ENCODE peak calls at places on chromosomes 11 and 22, in ten cellular contexts. One of them, this sample, is unnamed.

GRCh38 chr11:128503231-128503991 is 83.9 kb downstream of the ETS1 start:
- DNase-seq in heart right ventricle: no peak
- DNase-seq in heart left ventricle: no peak
- DNase-seq in lower lobe of right lung: no peak
- DNase-seq in MM.1S: no peak
- DNase-seq in tibial nerve: no peak
- DNase-seq in Peyer's patch: no peak
- DNase-seq in fibroblast of mammary gland: peak
- DNase-seq in CD8-positive, alpha-beta T cell: no peak
- DNase-seq in GM12865: no peak
- DNase-seq in this sample: no peak

GRCh38 chr11:68354181-68354872 is 41.9 kb downstream of the LRP5 start:
- DNase-seq in CD8-positive, alpha-beta T cell: no peak
- DNase-seq in heart right ventricle: peak
- DNase-seq in Peyer's patch: peak
- DNase-seq in tibial nerve: peak
- DNase-seq in MM.1S: no peak
- DNase-seq in lower lobe of right lung: peak
- DNase-seq in GM12865: no peak
- DNase-seq in heart left ventricle: peak
- DNase-seq in fibroblast of mammary gland: peak
- DNase-seq in this sample: no peak

GRCh38 chr11:116964269-116964668 is 126.8 kb upstream of the APOA1 start:
- DNase-seq in Peyer's patch: no peak
- DNase-seq in GM12865: no peak
- DNase-seq in heart right ventricle: no peak
- DNase-seq in fibroblast of mammary gland: no peak
- DNase-seq in lower lobe of right lung: no peak
- DNase-seq in tibial nerve: no peak
- DNase-seq in heart left ventricle: no peak
- DNase-seq in MM.1S: no peak
- DNase-seq in CD8-positive, alpha-beta T cell: no peak
- DNase-seq in this sample: no peak

GRCh38 chr11:9601041-9601875 is 27.8 kb downstream of the WEE1 start:
- DNase-seq in GM12865: peak
- DNase-seq in MM.1S: peak
- DNase-seq in Peyer's patch: peak
- DNase-seq in fibroblast of mammary gland: peak
- DNase-seq in lower lobe of right lung: no peak
- DNase-seq in heart left ventricle: peak
- DNase-seq in CD8-positive, alpha-beta T cell: peak
- DNase-seq in tibial nerve: no peak
- DNase-seq in heart right ventricle: no peak
- DNase-seq in this sample: no peak

GRCh38 chr11:27977031-27977430 is 130.9 kb downstream of the KIF18A start:
- DNase-seq in lower lobe of right lung: no peak
- DNase-seq in Peyer's patch: no peak
- DNase-seq in heart left ventricle: no peak
- DNase-seq in fibroblast of mammary gland: peak
- DNase-seq in MM.1S: no peak
- DNase-seq in tibial nerve: no peak
- DNase-seq in GM12865: no peak
- DNase-seq in heart right ventricle: no peak
- DNase-seq in CD8-positive, alpha-beta T cell: no peak
- DNase-seq in this sample: no peak

GRCh38 chr22:19632671-19633148 is 81.6 kb upstream of the SEPTIN5 start:
- DNase-seq in Peyer's patch: no peak
- DNase-seq in GM12865: no peak
- DNase-seq in heart left ventricle: no peak
- DNase-seq in tibial nerve: no peak
- DNase-seq in MM.1S: no peak
- DNase-seq in lower lobe of right lung: no peak
- DNase-seq in heart right ventricle: no peak
- DNase-seq in CD8-positive, alpha-beta T cell: no peak
- DNase-seq in fibroblast of mammary gland: no peak
- DNase-seq in this sample: no peak

GRCh38 chr11:19873730-19874129 is 161.1 kb downstream of the NAV2 start:
- DNase-seq in lower lobe of right lung: no peak
- DNase-seq in heart left ventricle: no peak
- DNase-seq in heart right ventricle: no peak
- DNase-seq in tibial nerve: no peak
- DNase-seq in CD8-positive, alpha-beta T cell: no peak
- DNase-seq in GM12865: no peak
- DNase-seq in Peyer's patch: no peak
- DNase-seq in MM.1S: no peak
- DNase-seq in fibroblast of mammary gland: no peak
- DNase-seq in this sample: no peak

GRCh38 chr11:95330332-95330731 is 99.3 kb upstream of the SESN3 start:
- DNase-seq in Peyer's patch: no peak
- DNase-seq in CD8-positive, alpha-beta T cell: no peak
- DNase-seq in heart left ventricle: no peak
- DNase-seq in heart right ventricle: no peak
- DNase-seq in lower lobe of right lung: no peak
- DNase-seq in GM12865: no peak
- DNase-seq in fibroblast of mammary gland: no peak
- DNase-seq in tibial nerve: no peak
- DNase-seq in MM.1S: no peak
- DNase-seq in this sample: no peak

GRCh38 chr22:41401781-41402648 is 20.3 kb downstream of the TEF start:
- DNase-seq in GM12865: no peak
- DNase-seq in fibroblast of mammary gland: peak
- DNase-seq in CD8-positive, alpha-beta T cell: no peak
- DNase-seq in lower lobe of right lung: peak
- DNase-seq in heart left ventricle: peak
- DNase-seq in Peyer's patch: no peak
- DNase-seq in MM.1S: no peak
- DNase-seq in heart right ventricle: peak
- DNase-seq in tibial nerve: peak
- DNase-seq in this sample: no peak

GRCh38 chr11:34036456-34036855 is 15.1 kb upstream of the CAPRIN1 start:
- DNase-seq in MM.1S: no peak
- DNase-seq in CD8-positive, alpha-beta T cell: no peak
- DNase-seq in lower lobe of right lung: no peak
- DNase-seq in GM12865: no peak
- DNase-seq in heart left ventricle: no peak
- DNase-seq in heart right ventricle: no peak
- DNase-seq in fibroblast of mammary gland: no peak
- DNase-seq in Peyer's patch: no peak
- DNase-seq in tibial nerve: no peak
- DNase-seq in this sample: no peak

GRCh38 chr22:45314054-45314721 is 4.5 kb downstream of the FAM118A start:
- DNase-seq in fibroblast of mammary gland: no peak
- DNase-seq in Peyer's patch: no peak
- DNase-seq in heart right ventricle: no peak
- DNase-seq in tibial nerve: no peak
- DNase-seq in CD8-positive, alpha-beta T cell: no peak
- DNase-seq in heart left ventricle: no peak
- DNase-seq in MM.1S: no peak
- DNase-seq in GM12865: no peak
- DNase-seq in lower lobe of right lung: no peak
- DNase-seq in this sample: no peak

GRCh38 chr11:22276535-22276934 is 61.6 kb upstream of the SLC17A6 start:
- DNase-seq in tibial nerve: no peak
- DNase-seq in heart right ventricle: no peak
- DNase-seq in fibroblast of mammary gland: no peak
- DNase-seq in GM12865: no peak
- DNase-seq in heart left ventricle: no peak
- DNase-seq in Peyer's patch: no peak
- DNase-seq in MM.1S: no peak
- DNase-seq in CD8-positive, alpha-beta T cell: no peak
- DNase-seq in lower lobe of right lung: no peak
- DNase-seq in this sample: no peak

GRCh38 chr11:123434262-123434661 is 4.2 kb downstream of the GRAMD1B start:
- DNase-seq in MM.1S: peak
- DNase-seq in heart right ventricle: no peak
- DNase-seq in lower lobe of right lung: no peak
- DNase-seq in fibroblast of mammary gland: peak
- DNase-seq in GM12865: peak
- DNase-seq in tibial nerve: no peak
- DNase-seq in heart left ventricle: no peak
- DNase-seq in CD8-positive, alpha-beta T cell: no peak
- DNase-seq in Peyer's patch: no peak
- DNase-seq in this sample: no peak
- TF ChIP-seq CTCF in MM.1S: peak
- TF ChIP-seq CTCF in heart right ventricle: peak
- TF ChIP-seq CTCF in lower lobe of right lung: no peak
- TF ChIP-seq CTCF in fibroblast of mammary gland: peak
- TF ChIP-seq CTCF in GM12865: peak
- TF ChIP-seq CTCF in tibial nerve: no peak
- TF ChIP-seq CTCF in heart left ventricle: peak
- TF ChIP-seq CTCF in CD8-positive, alpha-beta T cell: peak
- TF ChIP-seq CTCF in Peyer's patch: peak
- TF ChIP-seq CTCF in this sample: no peak

GRCh38 chr11:114317738-114318137 is 21.5 kb downstream of the NNMT start:
- DNase-seq in GM12865: no peak
- DNase-seq in fibroblast of mammary gland: peak
- DNase-seq in lower lobe of right lung: no peak
- DNase-seq in MM.1S: peak
- DNase-seq in heart left ventricle: no peak
- DNase-seq in tibial nerve: no peak
- DNase-seq in Peyer's patch: no peak
- DNase-seq in CD8-positive, alpha-beta T cell: no peak
- DNase-seq in heart right ventricle: peak
- DNase-seq in this sample: no peak
- TF ChIP-seq CTCF in GM12865: no peak
- TF ChIP-seq CTCF in fibroblast of mammary gland: peak
- TF ChIP-seq CTCF in lower lobe of right lung: peak
- TF ChIP-seq CTCF in MM.1S: peak
- TF ChIP-seq CTCF in heart left ventricle: peak
- TF ChIP-seq CTCF in tibial nerve: peak
- TF ChIP-seq CTCF in Peyer's patch: no peak
- TF ChIP-seq CTCF in CD8-positive, alpha-beta T cell: no peak
- TF ChIP-seq CTCF in heart right ventricle: peak
- TF ChIP-seq CTCF in this sample: peak

GRCh38 chr11:65911682-65912568 is 6.9 kb downstream of the C11orf68 start:
- DNase-seq in GM12865: no peak
- DNase-seq in heart left ventricle: peak
- DNase-seq in lower lobe of right lung: no peak
- DNase-seq in MM.1S: no peak
- DNase-seq in tibial nerve: peak
- DNase-seq in CD8-positive, alpha-beta T cell: no peak
- DNase-seq in heart right ventricle: no peak
- DNase-seq in Peyer's patch: no peak
- DNase-seq in fibroblast of mammary gland: peak
- DNase-seq in this sample: no peak
- TF ChIP-seq CTCF in GM12865: no peak
- TF ChIP-seq CTCF in heart left ventricle: peak
- TF ChIP-seq CTCF in lower lobe of right lung: peak
- TF ChIP-seq CTCF in MM.1S: peak
- TF ChIP-seq CTCF in tibial nerve: peak
- TF ChIP-seq CTCF in CD8-positive, alpha-beta T cell: no peak
- TF ChIP-seq CTCF in heart right ventricle: peak
- TF ChIP-seq CTCF in Peyer's patch: peak
- TF ChIP-seq CTCF in fibroblast of mammary gland: peak
- TF ChIP-seq CTCF in this sample: no peak

DNA sequence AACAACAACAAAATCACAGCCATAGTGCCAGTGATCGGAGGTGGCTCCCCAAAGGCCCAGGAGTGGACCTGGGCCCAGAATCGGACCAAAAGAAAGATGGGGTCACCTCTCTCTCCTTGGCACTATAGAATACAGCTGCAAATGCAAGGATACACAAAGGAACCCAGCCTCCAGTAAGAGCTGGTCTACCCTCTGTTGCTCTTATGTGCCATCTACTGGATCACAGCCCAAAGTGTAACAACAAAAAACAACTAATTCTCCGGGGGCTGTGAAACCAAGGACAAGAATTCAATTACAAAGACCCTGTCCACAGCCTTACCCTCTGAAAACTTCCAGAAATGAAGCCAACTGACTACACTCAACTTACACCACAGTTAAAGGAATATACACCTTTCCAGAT is 21.6 kb downstream of the OR8G5 start:
- DNase-seq in Peyer's patch: no peak
- DNase-seq in GM12865: no peak
- DNase-seq in CD8-positive, alpha-beta T cell: no peak
- DNase-seq in fibroblast of mammary gland: no peak
- DNase-seq in lower lobe of right lung: no peak
- DNase-seq in MM.1S: no peak
- DNase-seq in heart left ventricle: no peak
- DNase-seq in tibial nerve: no peak
- DNase-seq in heart right ventricle: no peak
- DNase-seq in this sample: no peak
- TF ChIP-seq CTCF in Peyer's patch: peak
- TF ChIP-seq CTCF in GM12865: peak
- TF ChIP-seq CTCF in CD8-positive, alpha-beta T cell: no peak
- TF ChIP-seq CTCF in fibroblast of mammary gland: no peak
- TF ChIP-seq CTCF in lower lobe of right lung: no peak
- TF ChIP-seq CTCF in MM.1S: peak
- TF ChIP-seq CTCF in heart left ventricle: no peak
- TF ChIP-seq CTCF in tibial nerve: no peak
- TF ChIP-seq CTCF in heart right ventricle: no peak
- TF ChIP-seq CTCF in this sample: peak

DNA sequence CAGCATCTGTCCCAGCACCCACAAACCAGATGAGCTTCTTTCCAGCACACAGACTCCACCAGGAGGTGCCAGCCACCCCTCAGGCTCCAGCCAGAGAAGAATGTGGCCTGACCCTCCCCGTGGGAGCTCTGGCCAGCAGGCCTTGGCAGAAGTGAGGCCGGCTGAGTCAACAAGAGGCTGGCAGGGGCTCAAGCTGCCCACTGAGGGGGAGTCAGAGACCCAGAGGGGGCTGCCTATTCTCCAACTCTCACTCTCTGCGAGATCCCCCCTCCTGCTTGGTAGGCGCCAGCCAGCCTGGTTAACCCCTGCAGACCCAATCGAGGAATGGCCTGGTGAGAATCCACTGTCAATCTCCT is 10.6 kb upstream of the CDC42EP1 start:
- DNase-seq in Peyer's patch: no peak
- DNase-seq in CD8-positive, alpha-beta T cell: no peak
- DNase-seq in fibroblast of mammary gland: peak
- DNase-seq in lower lobe of right lung: peak
- DNase-seq in heart right ventricle: peak
- DNase-seq in tibial nerve: no peak
- DNase-seq in GM12865: no peak
- DNase-seq in heart left ventricle: peak
- DNase-seq in MM.1S: no peak
- DNase-seq in this sample: no peak
- TF ChIP-seq CTCF in Peyer's patch: no peak
- TF ChIP-seq CTCF in CD8-positive, alpha-beta T cell: no peak
- TF ChIP-seq CTCF in fibroblast of mammary gland: peak
- TF ChIP-seq CTCF in lower lobe of right lung: peak
- TF ChIP-seq CTCF in heart right ventricle: peak
- TF ChIP-seq CTCF in tibial nerve: peak
- TF ChIP-seq CTCF in GM12865: no peak
- TF ChIP-seq CTCF in heart left ventricle: peak
- TF ChIP-seq CTCF in MM.1S: no peak
- TF ChIP-seq CTCF in this sample: peak